ENCODE peak calls at places on chromosomes 4 and X, in ten cellular contexts. V, S, W, E, Z, N, P, H, G and I are unnamed samples.

GRCh38 chr4:2281575-2282343 is 19.9 kb upstream of the MXD4 start:
- DNase-seq in V (peak; percentile 59), S (no peak), W (no peak), E (no peak), Z (no peak), N (peak; percentile 33), P (peak; percentile 79), H (peak; percentile 69), G (no peak), I (peak; percentile 41)

GRCh38 chr4:90852232-90852631 is 725.0 kb downstream of the CCSER1 start:
- DNase-seq in V (no peak), S (no peak), W (no peak), E (no peak), Z (no peak), N (no peak), P (no peak), H (no peak), G (peak; percentile 48), I (no peak)

GRCh38 chr4:5772528-5773270 is 61.7 kb downstream of the EVC start:
- DNase-seq in V (no peak), S (no peak), W (no peak), E (peak; percentile 10), Z (no peak), N (no peak), P (no peak), H (no peak), G (no peak), I (no peak)

GRCh38 chrX:107450823-107451509 is 1.5 kb downstream of the FRMPD3 start:
- DNase-seq in V (peak; percentile 22), S (peak; percentile 28), W (no peak), E (no peak), Z (no peak), N (no peak), P (peak; percentile 23), H (no peak), G (peak; percentile 82), I (no peak)

GRCh38 chrX:116379854-116380253 is 56.6 kb upstream of the SLC6A14 start:
- DNase-seq in V (no peak), S (no peak), W (peak; percentile 77), E (peak; percentile 79), Z (no peak), N (peak; percentile 77), P (no peak), H (no peak), G (no peak), I (no peak)

GRCh38 chr4:38867478-38868054 is at the start of gene FAM114A1:
- DNase-seq in V (peak; percentile 94), S (peak; percentile 64), W (peak; percentile 91), E (peak; percentile 70), Z (peak; percentile 92), N (peak; percentile 69), P (peak; percentile 23), H (no peak), G (peak; percentile 79), I (no peak)

GRCh38 chrX:826448-826847 is 195.9 kb downstream of the SHOX start:
- DNase-seq in V (no peak), S (peak; percentile 6), W (no peak), E (no peak), Z (no peak), N (no peak), P (no peak), H (no peak), G (no peak), I (no peak)

GRCh38 chrX:79623098-79623762 is 256.1 kb upstream of the ITM2A start:
- DNase-seq in V (no peak), S (no peak), W (no peak), E (no peak), Z (no peak), N (no peak), P (no peak), H (no peak), G (no peak), I (no peak)

GRCh38 chrX:29110041-29110440 is 522.8 kb downstream of the IL1RAPL1 start:
- DNase-seq in V (no peak), S (no peak), W (no peak), E (no peak), Z (no peak), N (no peak), P (no peak), H (no peak), G (no peak), I (no peak)

GRCh38 chr4:117420966-117421365 is 335.6 kb upstream of the TRAM1L1 start:
- DNase-seq in V (no peak), S (no peak), W (no peak), E (no peak), Z (no peak), N (no peak), P (no peak), H (no peak), G (no peak), I (no peak)

GRCh38 chr4:168486961-168487820 is 6.9 kb upstream of the DDX60L start:
- DNase-seq in V (no peak), S (no peak), W (no peak), E (peak; percentile 88), Z (no peak), N (peak; percentile 93), P (no peak), H (no peak), G (no peak), I (no peak)

GRCh38 chr4:110130578-110131358 is 67.6 kb downstream of the ELOVL6 start:
- DNase-seq in V (no peak), S (no peak), W (no peak), E (peak; percentile 67), Z (no peak), N (no peak), P (no peak), H (no peak), G (no peak), I (no peak)

GRCh38 chr4:168273838-168274237 is 44.7 kb downstream of the DDX60 start:
- DNase-seq in V (no peak), S (no peak), W (no peak), E (peak; percentile 19), Z (no peak), N (peak; percentile 6), P (no peak), H (no peak), G (no peak), I (no peak)